ENCODE peak calls at places on chromosomes 3 and 15, in eight cellular contexts. E is stomach, U is breast epithelium, C is transverse colon, R is SK-N-SH, Q is endothelial cell of umbilical vein, N is HL-60, D is H1. Y is an unnamed sample.

GRCh38 chr3:128238100-128238459 is 84.8 kb downstream of the EEFSEC start:
- DNase-seq in E (no peak), U (no peak), C (no peak), R (peak), Q (no peak), N (no peak), D (no peak), Y (no peak)

GRCh38 chr3:48406443-48407431 is 23.1 kb downstream of the PLXNB1 start:
- DNase-seq in E (peak), U (peak), C (no peak), R (peak), Q (no peak), N (no peak), D (no peak), Y (peak)

GRCh38 chr3:131582438-131582837 is 79.7 kb upstream of the MRPL3 start:
- DNase-seq in E (no peak), U (no peak), C (no peak), R (no peak), Q (no peak), N (no peak), D (no peak), Y (no peak)

GRCh38 chr3:171192176-171192854 is 165.8 kb upstream of the SLC2A2 start:
- DNase-seq in E (no peak), U (no peak), C (no peak), R (no peak), Q (peak), N (no peak), D (no peak), Y (no peak)

GRCh38 chr3:154552338-154552737 is 122.3 kb upstream of the GPR149 start:
- DNase-seq in E (no peak), U (no peak), C (no peak), R (no peak), Q (no peak), N (no peak), D (peak), Y (no peak)

GRCh38 chr3:134630506-134630905 is 20.3 kb downstream of the KY start:
- DNase-seq in E (peak), U (no peak), C (no peak), R (no peak), Q (no peak), N (no peak), D (no peak), Y (no peak)

GRCh38 chr3:163368168-163368567 is 1710.1 kb downstream of the SI start:
- DNase-seq in E (no peak), U (no peak), C (no peak), R (no peak), Q (no peak), N (no peak), D (no peak), Y (no peak)

GRCh38 chr3:10426346-10427233 is 78.8 kb downstream of the ATP2B2 start:
- DNase-seq in E (no peak), U (no peak), C (no peak), R (no peak), Q (no peak), N (no peak), D (no peak), Y (no peak)

GRCh38 chr15:32717290-32718081 is at the start of gene GREM1:
- DNase-seq in E (no peak), U (no peak), C (peak), R (peak), Q (no peak), N (no peak), D (no peak), Y (peak)

GRCh38 chr3:116005404-116005803 is 382.1 kb downstream of the GAP43 start:
- DNase-seq in E (no peak), U (no peak), C (no peak), R (no peak), Q (no peak), N (no peak), D (no peak), Y (peak)

GRCh38 chr3:152957488-152957887 is 122.6 kb downstream of the P2RY1 start:
- DNase-seq in E (no peak), U (no peak), C (no peak), R (no peak), Q (no peak), N (no peak), D (no peak), Y (no peak)

GRCh38 chr3:158918008-158918407 is 116.2 kb downstream of the MFSD1 start:
- DNase-seq in E (peak), U (peak), C (peak), R (peak), Q (peak), N (peak), D (peak), Y (no peak)

GRCh38 chr15:33211409-33211808 is 16.9 kb upstream of the FMN1 start:
- DNase-seq in E (peak), U (peak), C (peak), R (peak), Q (no peak), N (no peak), D (no peak), Y (peak)

GRCh38 chr3:196192036-196193001 is 18.9 kb downstream of the ZDHHC19 start:
- DNase-seq in E (peak), U (no peak), C (peak), R (peak), Q (no peak), N (no peak), D (no peak), Y (no peak)

GRCh38 chr3:123385981-123386380 is 62.9 kb downstream of the ADCY5 start:
- DNase-seq in E (no peak), U (no peak), C (no peak), R (no peak), Q (no peak), N (no peak), D (no peak), Y (peak)

GRCh38 chr3:110106805-110107204 is 769.5 kb upstream of the DPPA4 start:
- DNase-seq in E (no peak), U (no peak), C (no peak), R (no peak), Q (no peak), N (no peak), D (no peak), Y (no peak)

GRCh38 chr3:23748398-23749110 is 57.2 kb upstream of the UBE2E1 start:
- DNase-seq in E (no peak), U (no peak), C (no peak), R (no peak), Q (no peak), N (peak), D (no peak), Y (no peak)

GRCh38 chr15:73021139-73021621 is 31.1 kb upstream of the NEO1 start:
- DNase-seq in E (no peak), U (no peak), C (no peak), R (no peak), Q (no peak), N (no peak), D (peak), Y (no peak)

GRCh38 chr3:106610362-106610997 is 741.7 kb upstream of the CBLB start:
- DNase-seq in E (no peak), U (no peak), C (no peak), R (no peak), Q (peak), N (no peak), D (no peak), Y (no peak)

GRCh38 chr15:64878708-64879107 is 33.0 kb upstream of the ANKDD1A start:
- DNase-seq in E (no peak), U (no peak), C (peak), R (no peak), Q (peak), N (no peak), D (no peak), Y (peak)

GRCh38 chr3:126828306-126828705 is 124.3 kb downstream of the CHCHD6 start:
- DNase-seq in E (no peak), U (no peak), C (no peak), R (no peak), Q (no peak), N (no peak), D (no peak), Y (peak)

GRCh38 chr3:62882676-62883228 is 7.5 kb upstream of the CADPS start:
- DNase-seq in E (no peak), U (no peak), C (no peak), R (no peak), Q (no peak), N (no peak), D (no peak), Y (no peak)

GRCh38 chr3:143443851-143444331 is 324.3 kb downstream of the CHST2 start:
- DNase-seq in E (peak), U (peak), C (peak), R (no peak), Q (peak), N (peak), D (no peak), Y (peak)

GRCh38 chr3:176174060-176174459 is 1023.2 kb downstream of the TBL1XR1 start:
- DNase-seq in E (no peak), U (no peak), C (no peak), R (no peak), Q (no peak), N (no peak), D (no peak), Y (no peak)

GRCh38 chr15:60534051-60534450 is 55.1 kb upstream of the ICE2 start:
- DNase-seq in E (no peak), U (no peak), C (no peak), R (no peak), Q (no peak), N (no peak), D (no peak), Y (no peak)

GRCh38 chr15:66115568-66116206 is 137.9 kb downstream of the MEGF11 start:
- DNase-seq in E (no peak), U (no peak), C (peak), R (no peak), Q (no peak), N (no peak), D (no peak), Y (no peak)

GRCh38 chr3:148931574-148931973 is 59.8 kb upstream of the GYG1 start:
- DNase-seq in E (no peak), U (no peak), C (no peak), R (no peak), Q (no peak), N (no peak), D (no peak), Y (no peak)

GRCh38 chr3:27224197-27224596 is 145.0 kb downstream of the NEK10 start:
- DNase-seq in E (no peak), U (peak), C (no peak), R (no peak), Q (no peak), N (no peak), D (no peak), Y (no peak)

GRCh38 chr3:53464424-53464823 is 30.0 kb upstream of the CACNA1D start:
- DNase-seq in E (no peak), U (no peak), C (no peak), R (no peak), Q (no peak), N (no peak), D (no peak), Y (no peak)

GRCh38 chr3:27097171-27097570 is 272.0 kb downstream of the NEK10 start:
- DNase-seq in E (no peak), U (no peak), C (no peak), R (no peak), Q (no peak), N (no peak), D (no peak), Y (no peak)

GRCh38 chr3:86180696-86181095 is 810.3 kb downstream of the VGLL3 start:
- DNase-seq in E (no peak), U (no peak), C (no peak), R (peak), Q (no peak), N (no peak), D (no peak), Y (no peak)

GRCh38 chr15:70781236-70781635 is 17.9 kb upstream of the UACA start:
- DNase-seq in E (no peak), U (no peak), C (no peak), R (no peak), Q (no peak), N (no peak), D (no peak), Y (no peak)

GRCh38 chr3:135310317-135310716 is 515.3 kb downstream of the EPHB1 start:
- DNase-seq in E (no peak), U (no peak), C (no peak), R (no peak), Q (no peak), N (no peak), D (no peak), Y (no peak)

GRCh38 chr15:55289011-55289572 is 521 bp downstream of the RAB27A start:
- DNase-seq in E (peak), U (peak), C (peak), R (no peak), Q (peak), N (no peak), D (no peak), Y (peak)

GRCh38 chr3:124886168-124887051 is 755 bp downstream of the ITGB5 start:
- DNase-seq in E (peak), U (no peak), C (peak), R (peak), Q (peak), N (no peak), D (no peak), Y (peak)

GRCh38 chr15:67458449-67458848 is 62.5 kb upstream of the C15orf61 start:
- DNase-seq in E (no peak), U (no peak), C (no peak), R (no peak), Q (no peak), N (no peak), D (no peak), Y (no peak)

GRCh38 chr3:14133188-14133800 is 8.4 kb downstream of the TMEM43 start:
- DNase-seq in E (no peak), U (no peak), C (peak), R (no peak), Q (no peak), N (no peak), D (no peak), Y (no peak)

DNA sequence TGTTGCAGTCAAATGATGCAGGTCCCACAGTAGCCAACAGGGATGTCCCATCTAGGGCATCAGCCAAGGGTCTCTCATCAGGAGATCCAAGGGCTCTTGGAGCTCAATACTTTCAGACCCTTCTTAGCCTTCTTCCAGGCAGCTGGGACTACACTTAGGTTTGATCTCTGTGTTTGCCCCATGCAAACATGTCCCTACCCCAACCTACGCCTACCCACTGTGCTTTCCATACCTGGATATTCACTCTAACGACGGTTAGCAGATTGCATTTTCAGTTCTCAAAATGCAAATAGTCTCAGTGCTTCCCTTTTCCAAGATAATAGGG is 837 bp upstream of the CEP70 start:
- DNase-seq in E (no peak), U (no peak), C (no peak), R (no peak), Q (no peak), N (no peak), D (no peak), Y (no peak)
- TF ChIP-seq CTCF in E (no peak), U (no peak), C (no peak), R (no peak), Q (no peak), N (no peak), D (no peak), Y (no peak)

GRCh38 chr3:133591271-133591742 is 17.8 kb downstream of the CDV3 start:
- DNase-seq in E (no peak), U (no peak), C (no peak), R (no peak), Q (peak), N (no peak), D (no peak), Y (no peak)

GRCh38 chr3:133589503-133589902 is 16.0 kb downstream of the CDV3 start:
- DNase-seq in E (no peak), U (no peak), C (no peak), R (no peak), Q (no peak), N (no peak), D (no peak), Y (no peak)

GRCh38 chr3:133588035-133588434 is 14.5 kb downstream of the CDV3 start:
- DNase-seq in E (no peak), U (no peak), C (no peak), R (no peak), Q (no peak), N (no peak), D (no peak), Y (no peak)

GRCh38 chr3:133592843-133593242 is 19.4 kb downstream of the CDV3 start:
- DNase-seq in E (no peak), U (no peak), C (peak), R (no peak), Q (no peak), N (no peak), D (no peak), Y (no peak)

GRCh38 chr3:133588784-133589465 is 15.4 kb downstream of the CDV3 start:
- DNase-seq in E (no peak), U (no peak), C (no peak), R (no peak), Q (no peak), N (no peak), D (no peak), Y (no peak)
- TF ChIP-seq POLR2AphosphoS5 in E (no peak), U (no peak), C (no peak), R (no peak), Q (no peak), N (peak), D (no peak), Y (no peak)

GRCh38 chr3:58246148-58247051 is 8.8 kb downstream of the ABHD6 start:
- DNase-seq in E (no peak), U (no peak), C (no peak), R (no peak), Q (no peak), N (no peak), D (no peak), Y (no peak)

GRCh38 chr3:58254144-58254543 is 16.6 kb downstream of the ABHD6 start:
- DNase-seq in E (no peak), U (no peak), C (no peak), R (no peak), Q (no peak), N (no peak), D (no peak), Y (no peak)

GRCh38 chr3:58250093-58250707 is 12.6 kb downstream of the ABHD6 start:
- DNase-seq in E (no peak), U (no peak), C (no peak), R (no peak), Q (peak), N (no peak), D (no peak), Y (no peak)

GRCh38 chr3:58251653-58252052 is 14.1 kb downstream of the ABHD6 start:
- DNase-seq in E (no peak), U (no peak), C (no peak), R (no peak), Q (no peak), N (no peak), D (no peak), Y (no peak)

DNA sequence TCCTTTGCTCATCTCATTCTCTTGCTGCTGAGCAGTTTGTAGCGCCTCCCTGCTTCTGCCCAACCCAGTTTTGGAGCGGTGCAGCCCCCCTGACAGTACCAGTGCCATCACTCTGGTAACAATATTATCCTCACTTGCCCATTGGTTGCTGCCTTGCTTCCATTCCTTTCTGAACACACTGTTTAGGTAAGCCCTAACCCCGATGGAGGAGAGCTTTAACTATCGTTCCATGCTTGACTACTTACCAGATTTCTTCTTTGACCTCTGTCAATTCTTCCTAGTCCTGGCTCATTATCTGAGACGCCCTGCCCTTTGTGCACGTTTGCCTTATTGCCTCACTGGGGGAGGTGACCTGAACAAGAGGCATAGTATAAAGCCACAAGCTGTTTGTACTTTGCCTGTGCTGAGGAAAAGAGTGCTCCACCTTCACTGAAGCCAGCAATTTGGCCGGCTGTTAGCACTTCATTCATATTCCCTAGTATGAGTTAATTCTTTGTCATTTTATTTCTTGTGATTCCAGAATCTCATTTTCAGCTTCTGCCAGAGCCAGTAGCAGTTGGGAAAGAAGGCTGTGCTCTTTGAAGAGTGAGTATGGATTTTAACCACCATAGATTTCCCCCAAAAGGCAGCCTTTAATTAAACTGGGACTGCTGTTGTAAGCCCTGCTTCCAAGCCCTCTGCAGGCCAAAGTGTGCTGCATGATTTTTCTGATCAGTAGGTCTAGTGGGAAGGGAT is 11.9 kb downstream of the ABHD6 start:
- DNase-seq in E (peak), U (no peak), C (peak), R (no peak), Q (peak), N (no peak), D (no peak), Y (no peak)
- TF ChIP-seq CTCF in E (no peak), U (no peak), C (peak), R (no peak), Q (peak), N (no peak), D (no peak), Y (no peak)

GRCh38 chr15:78422571-78423340 is 15.3 kb upstream of the IREB2 start:
- DNase-seq in E (peak), U (peak), C (peak), R (peak), Q (peak), N (no peak), D (peak), Y (peak)
- TF ChIP-seq POLR2AphosphoS5 in E (no peak), U (no peak), C (peak), R (no peak), Q (no peak), N (no peak), D (no peak), Y (no peak)

GRCh38 chr15:39583586-39584265 is 2.8 kb downstream of the THBS1 start:
- DNase-seq in E (no peak), U (no peak), C (peak), R (peak), Q (peak), N (no peak), D (no peak), Y (peak)
- TF ChIP-seq CTCF in E (no peak), U (no peak), C (peak), R (peak), Q (peak), N (no peak), D (peak), Y (no peak)

GRCh38 chr3:1677576-1678164 is 421.0 kb upstream of the CNTN4 start:
- DNase-seq in E (no peak), U (no peak), C (no peak), R (no peak), Q (no peak), N (no peak), D (no peak), Y (no peak)
- TF ChIP-seq POLR2AphosphoS5 in E (no peak), U (no peak), C (no peak), R (no peak), Q (no peak), N (no peak), D (no peak), Y (no peak)

GRCh38 chr3:12286927-12287726 is 1.7 kb upstream of the PPARG start:
- DNase-seq in E (peak), U (no peak), C (peak), R (peak), Q (no peak), N (no peak), D (no peak), Y (no peak)
- TF ChIP-seq CTCF in E (no peak), U (no peak), C (peak), R (peak), Q (no peak), N (no peak), D (peak), Y (no peak)